ENCODE peak calls at places on chromosomes 5 and 9, in nine cellular contexts. F, K, P, W, A, R, Z, H and D are unnamed samples. For H3K9me3, the result is how much of the 10 kb centered on the place peaks cover.

GRCh38 chr5:127088226-127088625 is 14.9 kb upstream of the C5orf63 start:
- DNase-seq in H (no peak), K (no peak), R (no peak), Z (no peak), W (peak), A (no peak), F (no peak), P (no peak), D (no peak)

GRCh38 chr5:22372376-22372775 is 480.8 kb downstream of the CDH12 start:
- DNase-seq in F (no peak), A (no peak), W (no peak), R (no peak), K (no peak), P (no peak), Z (no peak), H (no peak), D (no peak)

GRCh38 chr5:28779161-28779754 is 1740.9 kb upstream of the CDH9 start:
- DNase-seq in P (no peak), W (peak), R (no peak), H (no peak), K (no peak), A (no peak), F (no peak), Z (peak), D (no peak)

GRCh38 chr5:163407034-163407652 is 30.3 kb upstream of the CCNG1 start:
- DNase-seq in R (no peak), H (no peak), K (no peak), W (peak), F (no peak), A (no peak), Z (no peak), P (no peak), D (no peak)

GRCh38 chr5:164073013-164073535 is 567.7 kb downstream of the MAT2B start:
- DNase-seq in W (peak), K (no peak), F (no peak), P (no peak), Z (no peak), H (no peak), A (no peak), R (no peak), D (no peak)

GRCh38 chr5:32713396-32714381 is 2.6 kb downstream of the NPR3 start:
- DNase-seq in Z (no peak), F (peak), R (peak), A (no peak), K (no peak), H (peak), P (no peak), W (peak), D (peak)

GRCh38 chr5:53024535-53024934 is 35.4 kb downstream of the ITGA2 start:
- DNase-seq in R (no peak), A (no peak), P (no peak), W (no peak), H (no peak), Z (no peak), F (no peak), K (no peak), D (no peak)

GRCh38 chr5:54969856-54970828 is 15.3 kb downstream of the ESM1 start:
- DNase-seq in P (no peak), A (no peak), W (no peak), R (no peak), F (no peak), Z (no peak), H (no peak), K (no peak), D (no peak)

GRCh38 chr5:18329346-18329745 is 695.1 kb downstream of the TAF11L14 start:
- DNase-seq in R (no peak), H (no peak), P (no peak), Z (no peak), K (no peak), A (no peak), W (no peak), F (no peak), D (no peak)

GRCh38 chr5:117454716-117455212 is 880.1 kb upstream of the SEMA6A start:
- DNase-seq in H (peak), W (peak), R (peak), P (peak), F (peak), A (peak), Z (peak), K (peak), D (peak)

GRCh38 chr5:171207256-171207866 is 101.7 kb upstream of the TLX3 start:
- DNase-seq in P (no peak), F (no peak), H (no peak), W (peak), R (no peak), A (no peak), Z (peak), K (peak), D (no peak)

GRCh38 chr5:78757269-78758053 is 108.9 kb upstream of the LHFPL2 start:
- DNase-seq in K (no peak), F (no peak), W (peak), P (no peak), A (no peak), H (no peak), R (no peak), Z (no peak), D (no peak)

GRCh38 chr9:4939118-4939561 is 45.9 kb upstream of the JAK2 start:
- DNase-seq in W (no peak), H (no peak), K (no peak), F (no peak), P (no peak), Z (no peak), R (no peak), A (no peak), D (peak)

GRCh38 chr9:129235931-129236331 is 57.9 kb upstream of the IER5L start:
- DNase-seq in H (peak), F (peak), Z (no peak), K (peak), W (no peak), R (peak), A (peak), P (no peak), D (peak)

GRCh38 chr5:180908400-180908799 is 9.4 kb downstream of the BTNL8 start:
- DNase-seq in W (no peak), A (no peak), F (no peak), R (no peak), P (no peak), H (no peak), Z (no peak), K (no peak), D (no peak)

GRCh38 chr9:134886413-134886913 is 5.9 kb downstream of the FCN2 start:
- DNase-seq in R (peak), W (no peak), K (no peak), Z (no peak), H (peak), A (no peak), P (no peak), F (no peak), D (no peak)

GRCh38 chr5:32172908-32173393 is 1.2 kb downstream of the GOLPH3 start:
- DNase-seq in P (no peak), F (no peak), R (no peak), A (no peak), W (no peak), K (no peak), Z (no peak), H (no peak), D (no peak)

GRCh38 chr5:57128325-57128724 is 45.5 kb upstream of the GPBP1 start:
- DNase-seq in P (peak), H (no peak), A (no peak), F (no peak), W (no peak), Z (no peak), R (no peak), K (no peak), D (no peak)

GRCh38 chr5:113503146-113503545 is 10.3 kb upstream of the YTHDC2 start:
- DNase-seq in F (no peak), P (no peak), W (no peak), Z (no peak), H (no peak), R (no peak), A (no peak), K (no peak), D (no peak)

GRCh38 chr9:89879276-89879675 is 274.5 kb downstream of the GADD45G start:
- DNase-seq in R (peak), H (peak), A (peak), P (no peak), K (no peak), Z (no peak), F (peak), W (no peak), D (no peak)

GRCh38 chr9:128687453-128687852 is 1.6 kb upstream of the SET start:
- DNase-seq in H (no peak), R (no peak), Z (no peak), A (no peak), F (peak), W (no peak), P (no peak), K (no peak), D (no peak)

GRCh38 chr5:123805300-123805699 is 293.3 kb downstream of the CSNK1G3 start:
- DNase-seq in R (no peak), Z (no peak), H (no peak), A (no peak), K (no peak), W (no peak), P (no peak), F (no peak), D (no peak)

GRCh38 chr9:136244116-136244775 is 1.4 kb downstream of the QSOX2 start:
- DNase-seq in K (peak), A (no peak), R (no peak), W (no peak), P (no peak), H (no peak), F (no peak), Z (no peak), D (no peak)

GRCh38 chr9:126519660-126520425 is 93.9 kb upstream of the LMX1B start:
- DNase-seq in K (no peak), H (peak), Z (no peak), R (no peak), P (no peak), F (peak), A (peak), W (no peak), D (no peak)

GRCh38 chr5:133450311-133450710 is 162.0 kb downstream of the FSTL4 start:
- DNase-seq in Z (no peak), H (no peak), K (no peak), A (no peak), W (no peak), F (no peak), R (no peak), P (no peak), D (no peak)

GRCh38 chr5:43146958-43147357 is 26.2 kb downstream of the ZNF131 start:
- DNase-seq in R (no peak), K (no peak), P (no peak), F (no peak), Z (no peak), W (no peak), A (no peak), H (no peak), D (no peak)

GRCh38 chr9:89522261-89522978 is 24.5 kb upstream of the SEMA4D start:
- DNase-seq in R (no peak), A (no peak), Z (no peak), H (peak), K (peak), W (no peak), F (peak), P (no peak), D (no peak)

GRCh38 chr5:73381587-73382411 is 66.8 kb downstream of the FOXD1 start:
- DNase-seq in K (no peak), H (no peak), W (no peak), P (no peak), A (no peak), F (peak), R (no peak), Z (no peak), D (peak)

GRCh38 chr9:110971234-110971633 is 67.0 kb downstream of the LPAR1 start:
- DNase-seq in W (no peak), K (no peak), F (no peak), A (peak), P (no peak), H (no peak), R (no peak), Z (no peak), D (no peak)

GRCh38 chr9:131587331-131587730 is 42.0 kb downstream of the PRRT1B start:
- DNase-seq in F (no peak), R (no peak), A (no peak), P (peak), Z (no peak), H (no peak), W (no peak), K (no peak), D (no peak)
- TF ChIP-seq CTCF in F (no peak), R (no peak), A (no peak), P (no peak), Z (no peak), H (no peak), W (no peak), K (no peak), D (no peak)

DNA sequence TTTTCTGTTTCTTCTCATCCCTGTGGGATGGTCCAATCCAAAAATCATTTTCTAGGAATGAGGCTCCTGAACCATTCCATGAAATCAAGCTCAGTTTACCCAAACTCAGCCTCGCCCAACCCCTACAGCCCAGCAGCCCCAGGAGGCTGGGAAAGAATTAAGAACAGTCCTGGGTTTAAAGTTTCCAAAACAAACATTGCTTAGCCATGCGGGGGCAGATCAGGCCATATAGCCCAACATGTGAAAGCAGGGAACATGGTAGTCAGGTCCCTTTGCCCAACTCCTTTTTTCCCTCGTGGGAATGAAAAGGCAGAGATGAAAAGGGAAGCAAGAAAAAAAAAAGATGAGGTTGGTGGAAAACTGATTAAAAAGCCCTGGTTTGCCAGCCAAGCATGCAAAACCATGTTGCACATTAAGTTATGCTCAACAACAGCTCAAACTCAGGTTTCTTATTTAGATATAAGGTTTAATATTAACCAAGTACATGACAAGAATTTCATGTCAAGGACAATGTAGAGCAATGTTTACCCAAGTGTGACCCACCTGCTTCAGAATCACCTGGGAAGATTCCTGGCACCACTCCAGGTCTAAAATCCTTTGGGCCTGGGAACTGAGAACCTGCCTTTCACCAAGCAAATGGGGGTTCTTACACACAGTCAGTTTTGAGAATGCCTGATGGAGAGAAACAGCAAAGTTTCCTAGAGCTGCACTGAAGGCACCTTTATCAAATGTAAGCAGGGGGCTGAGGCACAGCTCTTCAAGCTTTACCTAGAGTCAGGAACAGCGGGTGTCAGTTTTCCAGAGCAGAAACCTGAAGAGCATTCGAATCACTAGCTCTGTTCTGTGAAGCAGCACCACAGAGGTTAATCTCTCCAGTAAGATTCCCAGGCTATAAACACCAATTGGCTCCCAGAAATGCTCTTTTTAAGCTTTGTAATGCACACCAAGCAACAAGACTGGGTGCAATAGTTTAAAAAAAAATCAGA is 1.7 kb downstream of the FREM1 start:
- DNase-seq in K (no peak), W (no peak), Z (no peak), R (no peak), A (no peak), F (no peak), P (no peak), H (no peak), D (no peak)
- H3K4me3 ChIP-seq in K (no peak), W (peak), Z (no peak), R (peak), A (no peak), F (no peak), P (no peak), H (peak), D (no peak)

DNA sequence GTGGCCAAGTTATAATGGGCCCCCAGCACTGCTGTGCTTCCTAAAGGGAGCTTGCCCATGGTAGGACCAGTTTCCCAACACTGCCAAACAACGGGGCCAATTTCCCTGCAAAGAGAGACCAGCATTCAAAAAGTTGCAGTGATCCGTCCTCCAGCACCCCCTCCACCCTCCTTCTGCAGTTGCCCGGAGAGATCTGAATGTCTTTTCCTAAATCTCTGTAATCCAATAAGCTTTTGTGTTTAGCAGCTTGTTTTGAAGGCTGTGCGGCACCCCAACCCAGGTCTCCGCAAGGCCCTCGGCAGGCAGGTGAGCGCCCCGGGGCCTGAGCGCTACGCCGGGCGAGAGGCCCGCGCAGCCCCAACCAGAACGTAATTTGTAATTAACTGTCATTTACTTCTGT is 366.8 kb upstream of the IRX2 start:
- DNase-seq in W (no peak), H (no peak), R (peak), F (no peak), Z (no peak), A (no peak), P (no peak), K (no peak), D (no peak)
- H3K9me3 ChIP-seq in W (under half), H (under half), R (under half), F (under half), Z (under half), A (under half), P (under half), K (under half), D (under half)

GRCh38 chr9:107044872-107045271 is 181.9 kb downstream of the ZNF462 start:
- DNase-seq in K (no peak), R (no peak), H (no peak), F (no peak), A (no peak), P (no peak), Z (no peak), W (no peak), D (no peak)
- TF ChIP-seq CTCF in K (no peak), R (no peak), H (no peak), F (no peak), A (peak), P (peak), Z (peak), W (no peak), D (no peak)

GRCh38 chr9:113628621-113629020 is 165.1 kb downstream of the RGS3 start:
- DNase-seq in Z (no peak), A (no peak), F (no peak), W (no peak), K (no peak), P (peak), R (no peak), H (no peak), D (no peak)

GRCh38 chr9:113625456-113625855 is 161.9 kb downstream of the RGS3 start:
- DNase-seq in R (peak), A (no peak), W (no peak), F (peak), H (no peak), K (no peak), Z (no peak), P (peak), D (no peak)

GRCh38 chr9:113624721-113625120 is 161.2 kb downstream of the RGS3 start:
- DNase-seq in F (peak), Z (no peak), K (no peak), W (no peak), H (no peak), A (peak), P (peak), R (peak), D (no peak)

GRCh38 chr9:113623851-113624485 is 160.4 kb downstream of the RGS3 start:
- DNase-seq in F (peak), P (peak), K (no peak), A (peak), W (no peak), R (peak), Z (no peak), H (no peak), D (no peak)

GRCh38 chr9:113626735-113627495 is 163.4 kb downstream of the RGS3 start:
- DNase-seq in Z (no peak), H (no peak), P (peak), A (peak), K (no peak), W (no peak), R (peak), F (peak), D (no peak)
- H3K4me3 ChIP-seq in Z (no peak), H (no peak), P (no peak), A (no peak), K (no peak), W (no peak), R (no peak), F (no peak), D (no peak)